ENCODE peak calls at places on chromosomes 2 and 18, in four cellular contexts. S, T, B and F are unnamed samples.

GRCh38 chr2:156437272-156437671 is 1.1 kb downstream of the GPD2 start:
- DNase-seq in S (peak), T (no peak), B (no peak), F (no peak)

GRCh38 chr2:127624321-127625145 is 21.4 kb upstream of the GPR17 start:
- DNase-seq in S (peak), T (no peak), B (no peak), F (peak)

GRCh38 chr2:27716301-27717069 is 52.8 kb downstream of the SLC4A1AP start:
- DNase-seq in S (no peak), T (peak), B (no peak), F (no peak)

GRCh38 chr2:98586466-98587140 is 21.7 kb downstream of the COA5 start:
- DNase-seq in S (no peak), T (no peak), B (no peak), F (no peak)

GRCh38 chr2:227134591-227134990 is 29.4 kb downstream of the COL4A4 start:
- DNase-seq in S (no peak), T (no peak), B (no peak), F (no peak)

GRCh38 chr2:65416321-65416720 is 16.1 kb downstream of the SPRED2 start:
- DNase-seq in S (no peak), T (no peak), B (no peak), F (no peak)

GRCh38 chr2:176583530-176584101 is 314.4 kb downstream of the MTX2 start:
- DNase-seq in S (no peak), T (no peak), B (no peak), F (no peak)

GRCh38 chr2:88671786-88672427 is 19.6 kb upstream of the RPIA start:
- DNase-seq in S (no peak), T (no peak), B (no peak), F (no peak)

GRCh38 chr2:228917195-228917594 is 353.9 kb downstream of the PID1 start:
- DNase-seq in S (no peak), T (no peak), B (no peak), F (no peak)

GRCh38 chr2:121969155-121969554 is 213.7 kb downstream of the TSN start:
- DNase-seq in S (no peak), T (no peak), B (no peak), F (no peak)

GRCh38 chr2:178484245-178485041 is 4.2 kb downstream of the PLEKHA3 start:
- DNase-seq in S (peak), T (no peak), B (no peak), F (no peak)

GRCh38 chr2:220346919-220347318 is 719.5 kb downstream of the SLC4A3 start:
- DNase-seq in S (no peak), T (no peak), B (no peak), F (no peak)

GRCh38 chr18:13437801-13438506 is 219.4 kb downstream of the LDLRAD4 start:
- DNase-seq in S (peak), T (no peak), B (no peak), F (no peak)

GRCh38 chr2:195871326-195871725 is 197.3 kb downstream of the DNAH7 start:
- DNase-seq in S (no peak), T (no peak), B (no peak), F (no peak)

GRCh38 chr18:2997429-2997828 is 15.5 kb downstream of the LPIN2 start:
- DNase-seq in S (no peak), T (no peak), B (no peak), F (no peak)
- H3K27ac ChIP-seq in S (peak), T (no peak), B (no peak), F (no peak)

DNA sequence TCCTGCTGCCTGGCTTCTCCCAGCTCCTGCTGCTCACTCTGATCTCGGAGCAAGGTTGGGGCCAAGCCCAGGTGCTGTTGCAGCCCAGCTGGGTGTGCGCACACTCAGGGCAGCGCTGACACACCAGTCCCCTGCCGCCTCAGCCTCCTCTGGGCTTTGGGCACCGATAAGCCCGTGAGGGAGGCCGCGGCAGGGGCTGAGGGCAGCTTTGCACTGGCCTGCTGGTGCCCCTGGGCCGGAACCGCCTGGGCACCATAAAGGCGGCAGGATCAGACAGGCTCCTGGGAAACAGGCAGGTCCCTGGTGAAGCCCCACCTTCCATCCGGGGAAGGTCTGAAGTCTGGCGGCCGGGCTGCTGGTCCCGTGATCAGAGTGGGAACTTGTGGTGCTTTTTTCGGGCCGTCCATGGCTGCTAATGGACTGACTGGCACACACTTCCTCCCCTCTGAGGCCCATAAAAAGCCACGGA is 14.1 kb upstream of the EML6 start:
- DNase-seq in S (no peak), T (no peak), B (no peak), F (no peak)
- H3K4me3 ChIP-seq in S (peak), T (peak), B (no peak), F (no peak)

DNA sequence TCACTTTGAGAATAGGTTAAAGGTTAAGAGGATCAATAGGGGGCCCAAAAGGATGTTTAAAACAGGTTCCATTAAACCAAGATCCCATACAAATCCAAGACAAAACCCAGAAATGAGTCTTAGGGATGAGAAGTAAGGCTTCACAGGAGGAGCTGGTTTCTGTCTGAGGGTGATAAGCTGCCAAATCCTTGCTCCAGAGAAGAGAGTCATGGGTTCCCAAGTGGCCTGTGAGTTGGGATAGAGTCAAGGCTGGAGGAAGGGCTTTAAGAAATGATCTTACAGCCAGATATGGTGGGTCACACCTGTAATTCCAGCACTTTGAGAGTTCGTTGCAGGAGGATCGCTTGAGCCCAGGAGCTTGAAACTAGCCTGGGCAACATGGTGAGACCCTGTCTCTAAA is 40.2 kb upstream of the LCLAT1 start:
- DNase-seq in S (no peak), T (no peak), B (no peak), F (no peak)
- H3K27ac ChIP-seq in S (peak), T (no peak), B (no peak), F (no peak)

DNA sequence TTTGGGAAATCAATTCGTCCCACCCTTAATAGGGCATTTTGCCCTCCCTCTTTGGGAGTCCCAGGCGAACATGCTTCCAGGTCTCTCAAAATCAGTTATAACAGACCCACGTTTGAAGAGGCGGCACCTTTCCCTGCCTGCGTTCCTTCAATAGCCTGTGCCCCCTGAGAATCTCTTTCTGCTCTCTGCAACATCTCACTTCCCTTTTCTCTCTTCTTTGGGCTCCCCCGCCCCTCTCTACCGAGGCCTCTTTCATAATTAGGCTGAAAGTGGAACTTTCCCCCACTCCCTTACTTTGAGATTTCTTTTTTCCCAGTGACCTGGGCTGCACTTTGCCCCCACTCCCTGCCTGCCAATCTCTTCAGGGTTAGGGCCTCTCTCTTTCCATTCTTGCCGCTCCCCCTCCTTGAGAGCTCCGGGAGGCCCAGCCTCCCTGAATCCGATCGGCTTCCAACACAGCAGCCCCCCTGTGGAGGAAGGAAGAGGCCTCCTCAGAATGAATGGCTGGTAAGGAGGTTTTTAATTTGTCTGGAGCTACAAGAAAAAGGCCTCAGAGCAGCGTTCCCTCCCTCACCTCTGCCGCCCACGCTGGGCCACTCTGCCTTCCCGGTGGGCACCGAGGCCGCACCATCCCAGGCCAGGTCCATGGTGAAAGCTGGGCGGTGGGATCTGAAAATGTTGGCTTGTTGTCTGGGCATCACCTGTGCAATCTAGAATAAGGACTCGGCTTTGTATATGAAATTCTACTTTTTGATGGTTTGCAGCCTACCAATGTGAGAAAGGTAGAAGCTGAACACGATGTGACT is 162.6 kb upstream of the SIX3 start:
- DNase-seq in S (no peak), T (no peak), B (no peak), F (no peak)
- H3K4me3 ChIP-seq in S (no peak), T (no peak), B (no peak), F (no peak)

DNA sequence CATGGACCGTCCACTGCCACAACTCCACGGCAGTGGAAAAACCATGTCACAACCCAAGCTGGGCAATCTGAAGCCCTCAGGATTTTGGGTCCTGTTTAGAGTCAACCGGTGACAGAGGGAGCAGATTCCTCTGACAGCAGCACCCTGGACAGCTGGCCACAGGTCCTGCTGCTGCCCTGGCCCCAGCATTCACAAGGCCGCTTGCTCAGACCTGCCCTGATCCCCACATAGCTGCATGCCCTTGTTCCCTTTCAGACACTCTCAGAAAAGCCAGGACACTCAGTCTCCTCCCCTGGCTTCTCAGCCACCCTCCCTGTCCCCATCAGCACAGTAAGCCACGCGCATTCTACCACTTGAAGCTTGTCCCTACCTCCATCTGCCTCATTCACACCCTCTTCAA is 1.6 kb downstream of the COPS9 start:
- DNase-seq in S (no peak), T (peak), B (no peak), F (no peak)
- H3K27ac ChIP-seq in S (no peak), T (no peak), B (no peak), F (no peak)

DNA sequence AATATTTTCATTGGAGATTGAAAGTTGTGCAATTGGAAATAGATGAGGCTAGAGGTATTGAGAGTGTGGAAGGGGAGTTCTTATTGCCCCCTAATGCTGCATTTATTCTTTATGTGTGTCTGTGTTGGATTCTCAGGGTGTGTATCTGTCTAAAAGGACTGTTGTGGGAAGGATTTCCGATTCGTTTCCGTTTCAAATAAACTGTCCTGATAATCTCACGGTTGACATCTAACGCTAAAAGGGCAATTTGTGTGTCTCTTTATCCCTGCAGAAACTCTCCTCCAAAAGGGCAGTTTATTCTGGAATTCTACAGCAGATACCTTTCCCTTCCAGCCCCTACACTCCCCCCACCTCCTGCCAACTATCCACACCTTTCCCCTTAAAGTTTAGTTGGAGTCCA is 923 bp downstream of the SETBP1 start:
- DNase-seq in S (no peak), T (no peak), B (no peak), F (no peak)
- H3K4me3 ChIP-seq in S (peak), T (peak), B (no peak), F (peak)